ENCODE peak calls at places on chromosomes 13 and 19, in six cellular contexts. One of them, this sample, is unnamed.

GRCh38 chr13:58953638-58954037 is 1210.1 kb downstream of the DIAPH3 start:
- DNase-seq in AG08396: no peak
- DNase-seq in T47D: no peak
- DNase-seq in EL: no peak
- DNase-seq in NCI-H1694: no peak
- DNase-seq in NCI-H2081: no peak
- DNase-seq in this sample: no peak

GRCh38 chr13:113146750-113147149 is 11.7 kb upstream of the PROZ start:
- DNase-seq in T47D: no peak
- DNase-seq in NCI-H1694: no peak
- DNase-seq in NCI-H2081: no peak
- DNase-seq in EL: no peak
- DNase-seq in AG08396: no peak
- DNase-seq in this sample: no peak

GRCh38 chr13:112725346-112726017 is 35.6 kb downstream of the ATP11A start:
- DNase-seq in NCI-H1694: peak
- DNase-seq in EL: no peak
- DNase-seq in AG08396: no peak
- DNase-seq in NCI-H2081: peak
- DNase-seq in T47D: peak
- DNase-seq in this sample: peak

GRCh38 chr13:46507978-46508377 is 45.0 kb upstream of the LRCH1 start:
- DNase-seq in T47D: no peak
- DNase-seq in AG08396: no peak
- DNase-seq in NCI-H1694: no peak
- DNase-seq in NCI-H2081: no peak
- DNase-seq in EL: peak
- DNase-seq in this sample: no peak

GRCh38 chr13:31956944-31957644 is 74.5 kb upstream of the FRY start:
- DNase-seq in NCI-H1694: no peak
- DNase-seq in NCI-H2081: no peak
- DNase-seq in EL: peak
- DNase-seq in AG08396: peak
- DNase-seq in T47D: no peak
- DNase-seq in this sample: no peak

GRCh38 chr19:13212759-13213330 is 62.6 kb downstream of the IER2 start:
- DNase-seq in NCI-H1694: no peak
- DNase-seq in NCI-H2081: peak
- DNase-seq in EL: peak
- DNase-seq in AG08396: no peak
- DNase-seq in T47D: no peak
- DNase-seq in this sample: peak

GRCh38 chr19:30799854-30800755 is 427.9 kb downstream of the ZNF536 start:
- DNase-seq in AG08396: peak
- DNase-seq in NCI-H2081: no peak
- DNase-seq in T47D: peak
- DNase-seq in EL: no peak
- DNase-seq in NCI-H1694: no peak
- DNase-seq in this sample: peak

GRCh38 chr19:17526922-17527321 is 15.5 kb downstream of the PGLS start:
- DNase-seq in EL: no peak
- DNase-seq in NCI-H1694: no peak
- DNase-seq in AG08396: no peak
- DNase-seq in T47D: no peak
- DNase-seq in NCI-H2081: no peak
- DNase-seq in this sample: no peak

GRCh38 chr19:12680034-12680433 is 1.6 kb downstream of the DHPS start:
- DNase-seq in EL: no peak
- DNase-seq in AG08396: no peak
- DNase-seq in NCI-H2081: no peak
- DNase-seq in T47D: no peak
- DNase-seq in NCI-H1694: no peak
- DNase-seq in this sample: no peak

GRCh38 chr19:50008532-50008931 is 16.6 kb downstream of the VRK3 start:
- DNase-seq in AG08396: no peak
- DNase-seq in NCI-H2081: no peak
- DNase-seq in NCI-H1694: no peak
- DNase-seq in EL: no peak
- DNase-seq in T47D: peak
- DNase-seq in this sample: no peak

GRCh38 chr19:11288349-11288748 is 7.6 kb upstream of the TSPAN16 start:
- DNase-seq in NCI-H1694: no peak
- DNase-seq in NCI-H2081: no peak
- DNase-seq in AG08396: peak
- DNase-seq in T47D: no peak
- DNase-seq in EL: no peak
- DNase-seq in this sample: no peak

GRCh38 chr19:32166238-32166637 is 179.2 kb upstream of the ZNF507 start:
- DNase-seq in EL: no peak
- DNase-seq in NCI-H2081: no peak
- DNase-seq in T47D: no peak
- DNase-seq in AG08396: no peak
- DNase-seq in NCI-H1694: no peak
- DNase-seq in this sample: no peak